ENCODE peak calls at places on chromosomes 12 and 14, in nine cellular contexts. One of them, this sample, is unnamed.

GRCh38 chr12:54795664-54796063 is 58.7 kb upstream of the MUCL1 start:
- DNase-seq in frontal cortex: no peak
- DNase-seq in fibroblast of pulmonary artery: no peak
- DNase-seq in lower leg skin: no peak
- DNase-seq in EL: no peak
- DNase-seq in cardiac muscle cell: no peak
- DNase-seq in DMS79 treated with DMSO at 0.1 percent for 48 hours: no peak
- DNase-seq in GDM1: no peak
- DNase-seq in cardiac fibroblast: no peak
- DNase-seq in this sample: no peak

GRCh38 chr12:17015501-17015900 is 409.5 kb upstream of the LMO3 start:
- DNase-seq in frontal cortex: no peak
- DNase-seq in fibroblast of pulmonary artery: no peak
- DNase-seq in lower leg skin: no peak
- DNase-seq in EL: no peak
- DNase-seq in cardiac muscle cell: no peak
- DNase-seq in DMS79 treated with DMSO at 0.1 percent for 48 hours: no peak
- DNase-seq in GDM1: no peak
- DNase-seq in cardiac fibroblast: no peak
- DNase-seq in this sample: no peak

GRCh38 chr14:67492538-67492937 is 4.0 kb upstream of the TMEM229B start:
- DNase-seq in frontal cortex: no peak
- DNase-seq in fibroblast of pulmonary artery: no peak
- DNase-seq in lower leg skin: no peak
- DNase-seq in EL: no peak
- DNase-seq in cardiac muscle cell: no peak
- DNase-seq in DMS79 treated with DMSO at 0.1 percent for 48 hours: no peak
- DNase-seq in GDM1: no peak
- DNase-seq in cardiac fibroblast: no peak
- DNase-seq in this sample: peak

GRCh38 chr12:124694250-124694649 is 126.8 kb upstream of the NCOR2 start:
- DNase-seq in frontal cortex: no peak
- DNase-seq in fibroblast of pulmonary artery: no peak
- DNase-seq in lower leg skin: no peak
- DNase-seq in EL: no peak
- DNase-seq in cardiac muscle cell: peak
- DNase-seq in DMS79 treated with DMSO at 0.1 percent for 48 hours: no peak
- DNase-seq in GDM1: no peak
- DNase-seq in cardiac fibroblast: no peak
- DNase-seq in this sample: no peak

GRCh38 chr12:67705394-67706370 is 57.1 kb downstream of the DYRK2 start:
- DNase-seq in frontal cortex: no peak
- DNase-seq in fibroblast of pulmonary artery: peak
- DNase-seq in lower leg skin: no peak
- DNase-seq in EL: peak
- DNase-seq in cardiac muscle cell: peak
- DNase-seq in DMS79 treated with DMSO at 0.1 percent for 48 hours: no peak
- DNase-seq in GDM1: no peak
- DNase-seq in cardiac fibroblast: peak
- DNase-seq in this sample: no peak

GRCh38 chr14:20799444-20799843 is 3.2 kb downstream of the RNASE1 start:
- DNase-seq in frontal cortex: no peak
- DNase-seq in fibroblast of pulmonary artery: peak
- DNase-seq in lower leg skin: no peak
- DNase-seq in EL: no peak
- DNase-seq in cardiac muscle cell: peak
- DNase-seq in DMS79 treated with DMSO at 0.1 percent for 48 hours: no peak
- DNase-seq in GDM1: no peak
- DNase-seq in cardiac fibroblast: no peak
- DNase-seq in this sample: no peak

GRCh38 chr12:100208834-100209233 is 8.2 kb downstream of the ACTR6 start:
- DNase-seq in frontal cortex: no peak
- DNase-seq in fibroblast of pulmonary artery: no peak
- DNase-seq in lower leg skin: no peak
- DNase-seq in EL: no peak
- DNase-seq in cardiac muscle cell: no peak
- DNase-seq in DMS79 treated with DMSO at 0.1 percent for 48 hours: no peak
- DNase-seq in GDM1: no peak
- DNase-seq in cardiac fibroblast: no peak
- DNase-seq in this sample: peak

GRCh38 chr12:79597910-79598309 is 92.9 kb downstream of the PAWR start:
- DNase-seq in frontal cortex: no peak
- DNase-seq in fibroblast of pulmonary artery: no peak
- DNase-seq in lower leg skin: no peak
- DNase-seq in EL: no peak
- DNase-seq in cardiac muscle cell: no peak
- DNase-seq in DMS79 treated with DMSO at 0.1 percent for 48 hours: no peak
- DNase-seq in GDM1: no peak
- DNase-seq in cardiac fibroblast: no peak
- DNase-seq in this sample: no peak

GRCh38 chr14:35632276-35633071 is 98.5 kb downstream of the INSM2 start:
- DNase-seq in frontal cortex: no peak
- DNase-seq in fibroblast of pulmonary artery: peak
- DNase-seq in lower leg skin: no peak
- DNase-seq in EL: no peak
- DNase-seq in cardiac muscle cell: peak
- DNase-seq in DMS79 treated with DMSO at 0.1 percent for 48 hours: peak
- DNase-seq in GDM1: no peak
- DNase-seq in cardiac fibroblast: peak
- DNase-seq in this sample: no peak

GRCh38 chr14:101851183-101851582 is 89.7 kb downstream of the PPP2R5C start:
- DNase-seq in frontal cortex: no peak
- DNase-seq in fibroblast of pulmonary artery: no peak
- DNase-seq in lower leg skin: no peak
- DNase-seq in EL: no peak
- DNase-seq in cardiac muscle cell: no peak
- DNase-seq in DMS79 treated with DMSO at 0.1 percent for 48 hours: no peak
- DNase-seq in GDM1: no peak
- DNase-seq in cardiac fibroblast: no peak
- DNase-seq in this sample: no peak

GRCh38 chr14:22471545-22472121 is 117.4 kb downstream of the DAD1 start:
- DNase-seq in frontal cortex: peak
- DNase-seq in fibroblast of pulmonary artery: peak
- DNase-seq in lower leg skin: no peak
- DNase-seq in EL: peak
- DNase-seq in cardiac muscle cell: peak
- DNase-seq in DMS79 treated with DMSO at 0.1 percent for 48 hours: no peak
- DNase-seq in GDM1: no peak
- DNase-seq in cardiac fibroblast: peak
- DNase-seq in this sample: no peak

GRCh38 chr14:96252323-96253052 is 3.5 kb upstream of the BDKRB1 start:
- DNase-seq in frontal cortex: no peak
- DNase-seq in fibroblast of pulmonary artery: no peak
- DNase-seq in lower leg skin: no peak
- DNase-seq in EL: no peak
- DNase-seq in cardiac muscle cell: no peak
- DNase-seq in DMS79 treated with DMSO at 0.1 percent for 48 hours: peak
- DNase-seq in GDM1: no peak
- DNase-seq in cardiac fibroblast: no peak
- DNase-seq in this sample: no peak

GRCh38 chr12:75781532-75782046 is 250.0 kb downstream of the PHLDA1 start:
- DNase-seq in frontal cortex: no peak
- DNase-seq in fibroblast of pulmonary artery: peak
- DNase-seq in lower leg skin: no peak
- DNase-seq in EL: peak
- DNase-seq in cardiac muscle cell: peak
- DNase-seq in DMS79 treated with DMSO at 0.1 percent for 48 hours: no peak
- DNase-seq in GDM1: no peak
- DNase-seq in cardiac fibroblast: peak
- DNase-seq in this sample: no peak

GRCh38 chr12:15996254-15996653 is 85.1 kb downstream of the DERA start:
- DNase-seq in frontal cortex: no peak
- DNase-seq in fibroblast of pulmonary artery: peak
- DNase-seq in lower leg skin: no peak
- DNase-seq in EL: peak
- DNase-seq in cardiac muscle cell: peak
- DNase-seq in DMS79 treated with DMSO at 0.1 percent for 48 hours: no peak
- DNase-seq in GDM1: no peak
- DNase-seq in cardiac fibroblast: peak
- DNase-seq in this sample: peak

GRCh38 chr12:130879212-130879686 is 7.4 kb downstream of the RAN start:
- DNase-seq in frontal cortex: no peak
- DNase-seq in fibroblast of pulmonary artery: no peak
- DNase-seq in lower leg skin: no peak
- DNase-seq in EL: no peak
- DNase-seq in cardiac muscle cell: no peak
- DNase-seq in DMS79 treated with DMSO at 0.1 percent for 48 hours: peak
- DNase-seq in GDM1: no peak
- DNase-seq in cardiac fibroblast: no peak
- DNase-seq in this sample: no peak

GRCh38 chr12:107533218-107533617 is 152.4 kb upstream of the PWP1 start:
- DNase-seq in frontal cortex: no peak
- DNase-seq in fibroblast of pulmonary artery: no peak
- DNase-seq in lower leg skin: no peak
- DNase-seq in EL: no peak
- DNase-seq in cardiac muscle cell: no peak
- DNase-seq in DMS79 treated with DMSO at 0.1 percent for 48 hours: no peak
- DNase-seq in GDM1: no peak
- DNase-seq in cardiac fibroblast: no peak
- DNase-seq in this sample: no peak

GRCh38 chr14:69002069-69002468 is 23.0 kb upstream of the ACTN1 start:
- DNase-seq in frontal cortex: no peak
- DNase-seq in fibroblast of pulmonary artery: peak
- DNase-seq in lower leg skin: no peak
- DNase-seq in EL: no peak
- DNase-seq in cardiac muscle cell: no peak
- DNase-seq in DMS79 treated with DMSO at 0.1 percent for 48 hours: no peak
- DNase-seq in GDM1: no peak
- DNase-seq in cardiac fibroblast: peak
- DNase-seq in this sample: peak

GRCh38 chr12:56158926-56159461 is 835 bp downstream of the MYL6 start:
- DNase-seq in frontal cortex: peak
- DNase-seq in fibroblast of pulmonary artery: peak
- DNase-seq in lower leg skin: peak
- DNase-seq in EL: peak
- DNase-seq in cardiac muscle cell: peak
- DNase-seq in DMS79 treated with DMSO at 0.1 percent for 48 hours: peak
- DNase-seq in GDM1: peak
- DNase-seq in cardiac fibroblast: peak
- DNase-seq in this sample: peak

GRCh38 chr12:32087301-32087700 is 19.3 kb upstream of the BICD1 start:
- DNase-seq in frontal cortex: no peak
- DNase-seq in fibroblast of pulmonary artery: no peak
- DNase-seq in lower leg skin: no peak
- DNase-seq in EL: no peak
- DNase-seq in cardiac muscle cell: no peak
- DNase-seq in DMS79 treated with DMSO at 0.1 percent for 48 hours: no peak
- DNase-seq in GDM1: no peak
- DNase-seq in cardiac fibroblast: no peak
- DNase-seq in this sample: no peak

GRCh38 chr12:115691123-115691522 is 586.4 kb downstream of the MED13L start:
- DNase-seq in frontal cortex: no peak
- DNase-seq in fibroblast of pulmonary artery: no peak
- DNase-seq in lower leg skin: no peak
- DNase-seq in EL: no peak
- DNase-seq in cardiac muscle cell: no peak
- DNase-seq in DMS79 treated with DMSO at 0.1 percent for 48 hours: no peak
- DNase-seq in GDM1: no peak
- DNase-seq in cardiac fibroblast: no peak
- DNase-seq in this sample: no peak

GRCh38 chr12:53427905-53428594 is 4.4 kb downstream of the AMHR2 start:
- DNase-seq in frontal cortex: no peak
- DNase-seq in fibroblast of pulmonary artery: peak
- DNase-seq in lower leg skin: no peak
- DNase-seq in EL: peak
- DNase-seq in cardiac muscle cell: peak
- DNase-seq in DMS79 treated with DMSO at 0.1 percent for 48 hours: no peak
- DNase-seq in GDM1: no peak
- DNase-seq in cardiac fibroblast: peak
- DNase-seq in this sample: no peak

GRCh38 chr12:52804029-52804428 is 8.1 kb upstream of the KRT3 start:
- DNase-seq in frontal cortex: no peak
- DNase-seq in fibroblast of pulmonary artery: no peak
- DNase-seq in lower leg skin: no peak
- DNase-seq in EL: no peak
- DNase-seq in cardiac muscle cell: no peak
- DNase-seq in DMS79 treated with DMSO at 0.1 percent for 48 hours: no peak
- DNase-seq in GDM1: no peak
- DNase-seq in cardiac fibroblast: no peak
- DNase-seq in this sample: no peak

GRCh38 chr12:131930510-131930909 is 1.4 kb downstream of the PUS1 start:
- DNase-seq in frontal cortex: no peak
- DNase-seq in fibroblast of pulmonary artery: no peak
- DNase-seq in lower leg skin: no peak
- DNase-seq in EL: no peak
- DNase-seq in cardiac muscle cell: no peak
- DNase-seq in DMS79 treated with DMSO at 0.1 percent for 48 hours: no peak
- DNase-seq in GDM1: no peak
- DNase-seq in cardiac fibroblast: no peak
- DNase-seq in this sample: no peak

GRCh38 chr12:2163172-2163927 is 110.6 kb downstream of the CACNA1C start:
- DNase-seq in frontal cortex: no peak
- DNase-seq in fibroblast of pulmonary artery: peak
- DNase-seq in lower leg skin: peak
- DNase-seq in EL: no peak
- DNase-seq in cardiac muscle cell: peak
- DNase-seq in DMS79 treated with DMSO at 0.1 percent for 48 hours: no peak
- DNase-seq in GDM1: no peak
- DNase-seq in cardiac fibroblast: peak
- DNase-seq in this sample: no peak

GRCh38 chr14:104349950-104350349 is 211.6 kb downstream of the KIF26A start:
- DNase-seq in frontal cortex: no peak
- DNase-seq in fibroblast of pulmonary artery: no peak
- DNase-seq in lower leg skin: no peak
- DNase-seq in EL: no peak
- DNase-seq in cardiac muscle cell: no peak
- DNase-seq in DMS79 treated with DMSO at 0.1 percent for 48 hours: no peak
- DNase-seq in GDM1: no peak
- DNase-seq in cardiac fibroblast: no peak
- DNase-seq in this sample: no peak

GRCh38 chr12:17982556-17982955 is 107.4 kb downstream of the RERGL start:
- DNase-seq in frontal cortex: no peak
- DNase-seq in fibroblast of pulmonary artery: no peak
- DNase-seq in lower leg skin: no peak
- DNase-seq in EL: no peak
- DNase-seq in cardiac muscle cell: no peak
- DNase-seq in DMS79 treated with DMSO at 0.1 percent for 48 hours: no peak
- DNase-seq in GDM1: no peak
- DNase-seq in cardiac fibroblast: no peak
- DNase-seq in this sample: no peak

GRCh38 chr14:72049462-72049861 is 117.2 kb downstream of the RGS6 start:
- DNase-seq in frontal cortex: peak
- DNase-seq in fibroblast of pulmonary artery: no peak
- DNase-seq in lower leg skin: no peak
- DNase-seq in EL: no peak
- DNase-seq in cardiac muscle cell: no peak
- DNase-seq in DMS79 treated with DMSO at 0.1 percent for 48 hours: no peak
- DNase-seq in GDM1: no peak
- DNase-seq in cardiac fibroblast: no peak
- DNase-seq in this sample: no peak

GRCh38 chr14:60350366-60350720 is 101.3 kb downstream of the PPM1A start:
- DNase-seq in frontal cortex: no peak
- DNase-seq in fibroblast of pulmonary artery: no peak
- DNase-seq in lower leg skin: no peak
- DNase-seq in EL: no peak
- DNase-seq in cardiac muscle cell: peak
- DNase-seq in DMS79 treated with DMSO at 0.1 percent for 48 hours: no peak
- DNase-seq in GDM1: no peak
- DNase-seq in cardiac fibroblast: peak
- DNase-seq in this sample: no peak

GRCh38 chr14:99346470-99347080 is 74.6 kb upstream of the BCL11B start:
- DNase-seq in frontal cortex: no peak
- DNase-seq in fibroblast of pulmonary artery: no peak
- DNase-seq in lower leg skin: no peak
- DNase-seq in EL: no peak
- DNase-seq in cardiac muscle cell: no peak
- DNase-seq in DMS79 treated with DMSO at 0.1 percent for 48 hours: no peak
- DNase-seq in GDM1: no peak
- DNase-seq in cardiac fibroblast: no peak
- DNase-seq in this sample: no peak

GRCh38 chr14:24332094-24332983 is 2.5 kb downstream of the ADCY4 start:
- DNase-seq in frontal cortex: peak
- DNase-seq in fibroblast of pulmonary artery: peak
- DNase-seq in lower leg skin: no peak
- DNase-seq in EL: peak
- DNase-seq in cardiac muscle cell: peak
- DNase-seq in DMS79 treated with DMSO at 0.1 percent for 48 hours: peak
- DNase-seq in GDM1: peak
- DNase-seq in cardiac fibroblast: peak
- DNase-seq in this sample: peak

GRCh38 chr12:124713041-124713435 is 145.6 kb upstream of the NCOR2 start:
- DNase-seq in frontal cortex: no peak
- DNase-seq in fibroblast of pulmonary artery: no peak
- DNase-seq in lower leg skin: peak
- DNase-seq in EL: no peak
- DNase-seq in cardiac muscle cell: peak
- DNase-seq in DMS79 treated with DMSO at 0.1 percent for 48 hours: no peak
- DNase-seq in GDM1: no peak
- DNase-seq in cardiac fibroblast: peak
- DNase-seq in this sample: no peak

This sample was measured in T47D.